ENCODE peak calls at places on chromosomes 1 and 21, in eight cellular contexts. Y is ovary, L is thyroid gland, J is psoas muscle, V is hepatocyte, N is GM06990, T is A549, G is foreskin fibroblast. P is an unnamed sample.

GRCh38 chr1:111727056-111727455 is 12.1 kb downstream of the INKA2 start:
- DNase-seq in J (no peak), N (no peak), L (no peak), Y (no peak), T (no peak), V (no peak), G (no peak), P (no peak)

GRCh38 chr1:16721871-16722641 is 18.3 kb upstream of the RNU1-4 start:
- DNase-seq in N (no peak), V (peak; percentile 2), T (no peak), L (peak; percentile 0), Y (no peak), J (peak; percentile 1), G (no peak), P (no peak)

GRCh38 chr1:117734403-117734802 is 128.6 kb downstream of the TENT5C start:
- DNase-seq in T (no peak), J (no peak), V (no peak), L (no peak), N (no peak), G (no peak), Y (no peak), P (no peak)

GRCh38 chr1:112954945-112955677 is 885 bp downstream of the SLC16A1 start:
- DNase-seq in Y (peak; percentile 56), L (peak; percentile 14), T (peak; percentile 42), V (peak; percentile 73), J (peak; percentile 63), N (peak; percentile 78), G (peak; percentile 80), P (peak; percentile 57)

GRCh38 chr1:30757196-30757949 is at the start of gene LAPTM5:
- DNase-seq in Y (no peak), V (no peak), T (no peak), J (peak; percentile 45), G (peak; percentile 89), L (no peak), N (peak; percentile 66), P (no peak)

GRCh38 chr1:34950428-34950827 is 21.0 kb upstream of the DLGAP3 start:
- DNase-seq in V (no peak), Y (no peak), T (no peak), G (no peak), N (no peak), L (no peak), J (no peak), P (no peak)

GRCh38 chr21:38032402-38032801 is 116.1 kb upstream of the KCNJ6 start:
- DNase-seq in N (no peak), L (no peak), G (no peak), T (no peak), V (no peak), Y (no peak), J (no peak), P (no peak)

GRCh38 chr1:21332691-21333449 is 42.6 kb upstream of the ECE1 start:
- DNase-seq in N (no peak), T (no peak), L (no peak), G (no peak), V (no peak), Y (no peak), J (no peak), P (no peak)

GRCh38 chr1:63991685-63992084 is 211.7 kb upstream of the UBE2U start:
- DNase-seq in T (no peak), N (no peak), G (no peak), J (no peak), L (no peak), Y (no peak), V (no peak), P (no peak)

GRCh38 chr21:46599251-46599572 is 5.7 kb downstream of the S100B start:
- DNase-seq in J (no peak), Y (no peak), G (peak; percentile 85), T (no peak), L (peak; percentile 23), V (peak; percentile 79), N (no peak), P (no peak)

GRCh38 chr1:175927944-175928343 is 184.5 kb upstream of the TNR start:
- DNase-seq in V (no peak), Y (no peak), G (peak; percentile 36), T (no peak), L (no peak), J (no peak), N (no peak), P (no peak)

GRCh38 chr1:39635205-39635870 is 4.1 kb downstream of the HEYL start:
- DNase-seq in V (no peak), G (no peak), Y (no peak), L (no peak), N (no peak), T (no peak), J (no peak), P (no peak)

GRCh38 chr1:108016451-108016920 is 51.5 kb upstream of the VAV3 start:
- DNase-seq in V (peak; percentile 52), T (no peak), N (peak; percentile 35), L (no peak), J (no peak), G (peak; percentile 60), Y (no peak), P (no peak)

GRCh38 chr1:24151175-24151533 is 8.2 kb upstream of the IL22RA1 start:
- DNase-seq in G (no peak), J (no peak), N (no peak), L (peak; percentile 71), V (peak; percentile 86), Y (no peak), T (no peak), P (peak; percentile 54)

GRCh38 chr1:199113265-199113869 is 474.5 kb downstream of the PTPRC start:
- DNase-seq in G (peak; percentile 75), J (no peak), T (peak; percentile 2), Y (no peak), V (peak; percentile 54), L (peak; percentile 8), N (peak; percentile 31), P (peak; percentile 69)

GRCh38 chr1:241964550-241965241 is 7.1 kb downstream of the BECN2 start:
- DNase-seq in G (peak; percentile 30), J (no peak), V (no peak), L (no peak), N (no peak), T (no peak), Y (no peak), P (no peak)

DNA sequence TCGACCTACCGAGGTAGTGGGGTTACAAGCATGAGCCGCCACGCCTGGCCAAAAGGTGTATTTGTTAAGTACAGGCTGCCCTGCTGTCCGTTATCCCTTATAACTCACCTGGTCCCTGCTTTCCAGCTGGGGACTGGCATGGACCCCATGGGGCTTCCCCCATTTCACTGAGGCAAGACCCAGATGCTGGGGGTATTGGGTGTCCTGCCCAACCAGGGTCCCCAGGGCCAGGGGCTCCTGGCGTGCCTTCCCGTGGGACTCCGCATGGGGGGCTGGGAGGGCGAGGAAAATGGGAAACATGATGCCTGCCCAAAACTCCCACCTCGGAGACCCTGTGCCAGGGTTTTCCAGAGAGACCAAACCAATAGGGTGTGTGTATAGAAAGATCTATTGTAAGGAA is 64.4 kb downstream of the FAAP20 start:
- DNase-seq in J (no peak), V (no peak), L (no peak), Y (peak; percentile 25), N (no peak), T (no peak), G (no peak), P (no peak)
- TF ChIP-seq CTCF in J (no peak), V (no peak), L (no peak), Y (no peak), N (no peak), T (no peak), G (no peak), P (no peak)

DNA sequence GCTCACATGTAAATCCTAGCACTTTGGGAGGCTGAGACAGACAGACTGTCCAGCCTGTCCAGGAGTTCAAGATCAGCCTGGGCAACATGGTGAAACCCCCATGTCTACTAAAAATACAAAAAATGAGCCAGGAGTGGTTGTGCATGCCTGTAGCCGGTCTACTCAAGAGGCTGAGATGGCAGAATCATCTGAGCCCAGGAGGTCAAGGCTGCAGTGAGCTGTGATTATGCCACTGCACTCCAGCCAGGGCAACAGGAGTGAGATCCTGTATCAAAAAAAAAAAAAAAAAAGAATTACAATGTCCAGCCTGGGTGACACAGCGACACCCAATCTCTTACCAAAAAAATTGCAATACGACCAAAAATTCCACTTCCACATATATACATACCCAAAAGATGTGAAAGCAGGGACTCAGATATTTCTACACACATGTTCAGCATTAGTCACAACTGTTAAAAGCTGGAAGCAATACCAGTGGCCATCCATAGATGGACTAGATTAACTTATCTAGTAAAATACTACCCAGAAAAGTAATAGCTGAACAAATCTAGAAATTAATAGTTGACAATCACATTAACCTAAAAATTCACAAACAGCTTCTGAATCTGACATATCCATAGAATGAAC is 49.2 kb downstream of the ASH1L start:
- DNase-seq in Y (no peak), N (no peak), J (no peak), L (no peak), G (peak; percentile 81), T (peak; percentile 15), V (no peak), P (no peak)
- TF ChIP-seq CTCF in Y (no peak), N (no peak), J (no peak), L (no peak), G (no peak), T (no peak), V (no peak), P (no peak)

GRCh38 chr1:240691521-240692338 is 79.8 kb upstream of the GREM2 start:
- DNase-seq in G (peak; percentile 86), Y (peak; percentile 50), T (peak; percentile 26), V (peak; percentile 75), N (no peak), L (peak; percentile 54), J (peak; percentile 60), P (peak; percentile 38)
- TF ChIP-seq CTCF in G (peak; percentile 94), Y (peak; percentile 21), T (peak; percentile 68), V (peak; percentile 87), N (no peak), L (no peak), J (peak; percentile 15), P (peak; percentile 41)

GRCh38 chr1:47198214-47198613 is 8.4 kb upstream of the PDZK1IP1 start:
- DNase-seq in T (no peak), J (no peak), Y (no peak), V (no peak), L (no peak), G (no peak), N (no peak), P (no peak)
- TF ChIP-seq CTCF in T (no peak), J (no peak), Y (no peak), V (no peak), L (no peak), G (no peak), N (no peak), P (no peak)

GRCh38 chr1:15426492-15427279 is 11.6 kb upstream of the CTRC start:
- DNase-seq in L (no peak), V (peak; percentile 52), T (peak; percentile 54), G (peak; percentile 56), N (no peak), J (no peak), Y (peak; percentile 76), P (no peak)
- TF ChIP-seq CTCF in L (no peak), V (no peak), T (peak; percentile 27), G (no peak), N (no peak), J (no peak), Y (peak; percentile 43), P (no peak)